ENCODE peak calls at places on chromosomes 7 and 10, in ten cellular contexts. D is GM12878, F is lower leg skin, H is esophagus squamous epithelium, T is stomach, J is IMR-90, M is spleen, G is ovary, B is uterus, O is H1. W is an unnamed sample.

GRCh38 chr7:92631830-92632487 is 41.8 kb upstream of the FAM133B start:
- DNase-seq in D (no peak), F (no peak), H (no peak), T (no peak), J (no peak), M (no peak), G (no peak), B (no peak), O (no peak), W (no peak)

GRCh38 chr7:128427289-128427891 is 17.6 kb upstream of the IMPDH1 start:
- DNase-seq in D (no peak), F (no peak), H (no peak), T (peak), J (peak), M (no peak), G (no peak), B (no peak), O (no peak), W (no peak)

GRCh38 chr7:79714081-79714480 is 260.6 kb upstream of the MAGI2 start:
- DNase-seq in D (no peak), F (no peak), H (no peak), T (no peak), J (no peak), M (no peak), G (no peak), B (no peak), O (no peak), W (no peak)

GRCh38 chr7:22814261-22815208 is 8.1 kb downstream of the TOMM7 start:
- DNase-seq in D (no peak), F (no peak), H (no peak), T (no peak), J (peak), M (no peak), G (no peak), B (no peak), O (no peak), W (no peak)

GRCh38 chr7:134477954-134478353 is 19.1 kb upstream of the AKR1B1 start:
- DNase-seq in D (no peak), F (no peak), H (no peak), T (no peak), J (peak), M (no peak), G (no peak), B (no peak), O (no peak), W (no peak)

GRCh38 chr10:1560535-1561192 is 176.7 kb downstream of the ADARB2 start:
- DNase-seq in D (no peak), F (no peak), H (no peak), T (no peak), J (no peak), M (peak), G (no peak), B (no peak), O (no peak), W (no peak)

GRCh38 chr10:77111611-77112550 is 525.7 kb downstream of the KCNMA1 start:
- DNase-seq in D (peak), F (no peak), H (no peak), T (no peak), J (peak), M (no peak), G (no peak), B (no peak), O (peak), W (no peak)

GRCh38 chr7:122092964-122093797 is 50.9 kb downstream of the AASS start:
- DNase-seq in D (peak), F (peak), H (peak), T (peak), J (peak), M (no peak), G (peak), B (peak), O (peak), W (no peak)

GRCh38 chr7:150879345-150879744 is 27.0 kb downstream of the AOC1 start:
- DNase-seq in D (no peak), F (no peak), H (no peak), T (no peak), J (no peak), M (peak), G (no peak), B (no peak), O (no peak), W (no peak)

GRCh38 chr10:21495002-21495685 is 30.3 kb downstream of the SKIDA1 start:
- DNase-seq in D (no peak), F (no peak), H (no peak), T (no peak), J (peak), M (peak), G (peak), B (no peak), O (no peak), W (no peak)

GRCh38 chr7:144384071-144384470 is 19.4 kb downstream of the NOBOX start:
- DNase-seq in D (peak), F (no peak), H (no peak), T (no peak), J (no peak), M (no peak), G (no peak), B (no peak), O (peak), W (no peak)

GRCh38 chr10:13592306-13592705 is 5.5 kb downstream of the PRPF18 start:
- DNase-seq in D (no peak), F (no peak), H (no peak), T (no peak), J (no peak), M (no peak), G (no peak), B (no peak), O (no peak), W (no peak)

GRCh38 chr10:19169684-19170083 is 121.1 kb downstream of the MALRD1 start:
- DNase-seq in D (no peak), F (no peak), H (no peak), T (no peak), J (peak), M (no peak), G (no peak), B (no peak), O (no peak), W (no peak)

GRCh38 chr7:79455173-79455790 is 1.8 kb upstream of the MAGI2 start:
- DNase-seq in D (no peak), F (no peak), H (no peak), T (no peak), J (no peak), M (no peak), G (no peak), B (no peak), O (no peak), W (no peak)

GRCh38 chr10:93566435-93567276 is at the start of gene FFAR4:
- DNase-seq in D (no peak), F (no peak), H (no peak), T (peak), J (no peak), M (no peak), G (no peak), B (no peak), O (peak), W (peak)

GRCh38 chr7:127873151-127873550 is 158.1 kb downstream of the LRRC4 start:
- DNase-seq in D (no peak), F (no peak), H (no peak), T (no peak), J (no peak), M (no peak), G (no peak), B (no peak), O (no peak), W (no peak)

GRCh38 chr10:88473989-88474883 is 108.9 kb downstream of the RNLS start:
- DNase-seq in D (no peak), F (peak), H (no peak), T (peak), J (no peak), M (no peak), G (no peak), B (peak), O (no peak), W (peak)

GRCh38 chr7:36792421-36792820 is 68.1 kb upstream of the AOAH start:
- DNase-seq in D (no peak), F (no peak), H (no peak), T (no peak), J (no peak), M (no peak), G (no peak), B (no peak), O (no peak), W (no peak)

GRCh38 chr10:28939352-28940157 is 262.2 kb downstream of the BAMBI start:
- DNase-seq in D (no peak), F (peak), H (no peak), T (peak), J (peak), M (no peak), G (peak), B (peak), O (peak), W (peak)

GRCh38 chr10:120457431-120458172 is 575 bp downstream of the PLPP4 start:
- DNase-seq in D (no peak), F (no peak), H (no peak), T (no peak), J (no peak), M (no peak), G (no peak), B (no peak), O (no peak), W (no peak)
- TF ChIP-seq POLR2A in D (no peak), F (no peak), H (no peak), T (no peak), J (no peak), M (no peak), G (no peak), B (no peak), O (no peak), W (no peak)

DNA sequence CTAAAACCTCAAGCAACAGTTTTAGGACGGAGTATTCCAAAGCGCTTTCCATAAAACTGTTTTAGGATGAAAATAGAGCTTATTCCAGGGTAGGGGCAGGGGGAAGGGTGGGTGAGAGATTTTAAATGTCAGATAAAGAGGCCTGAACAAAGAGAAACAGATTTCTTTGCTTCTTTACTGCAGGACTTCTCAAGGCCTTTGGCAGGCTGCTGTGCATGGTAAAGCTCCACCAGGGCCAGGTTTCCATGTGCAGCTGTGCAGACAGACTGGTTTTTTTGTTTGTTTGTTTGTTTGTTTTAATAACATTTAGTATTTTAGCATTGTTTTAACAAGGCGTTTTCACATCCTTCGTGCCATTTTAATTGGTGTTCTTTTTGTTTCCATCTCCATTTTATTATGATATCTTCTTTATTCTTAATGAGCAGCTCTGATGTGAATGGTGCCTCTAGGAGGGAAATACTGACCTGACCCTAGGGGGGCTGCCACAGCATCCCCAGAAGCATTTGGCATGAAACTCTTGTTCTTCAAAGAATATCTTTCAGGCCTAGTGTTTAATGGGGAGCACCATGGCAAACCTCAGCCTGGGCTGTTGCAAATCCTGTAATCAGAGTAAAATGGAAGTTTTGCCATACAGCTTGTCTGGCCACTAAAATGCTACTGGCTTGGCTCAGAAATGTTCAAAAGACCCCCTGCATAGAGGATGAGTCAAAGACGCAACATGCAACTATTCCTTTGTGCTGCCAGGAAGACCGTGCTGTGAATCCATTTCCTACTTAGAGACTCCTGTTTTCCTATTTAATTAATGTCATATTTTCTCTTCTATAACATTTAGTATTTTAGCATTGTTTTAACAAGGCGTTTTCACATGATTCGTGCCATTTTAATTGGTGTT is 26.5 kb downstream of the HECW1 start:
- DNase-seq in D (no peak), F (no peak), H (no peak), T (no peak), J (peak), M (no peak), G (no peak), B (no peak), O (no peak), W (no peak)
- TF ChIP-seq CTCF in D (no peak), F (no peak), H (no peak), T (no peak), J (no peak), M (no peak), G (no peak), B (no peak), O (no peak), W (no peak)

GRCh38 chr7:33128990-33129805 is at the start of gene BBS9:
- DNase-seq in D (peak), F (peak), H (peak), T (peak), J (peak), M (peak), G (peak), B (peak), O (peak), W (peak)
- TF ChIP-seq POLR2A in D (peak), F (no peak), H (no peak), T (no peak), J (no peak), M (no peak), G (peak), B (peak), O (no peak), W (peak)

DNA sequence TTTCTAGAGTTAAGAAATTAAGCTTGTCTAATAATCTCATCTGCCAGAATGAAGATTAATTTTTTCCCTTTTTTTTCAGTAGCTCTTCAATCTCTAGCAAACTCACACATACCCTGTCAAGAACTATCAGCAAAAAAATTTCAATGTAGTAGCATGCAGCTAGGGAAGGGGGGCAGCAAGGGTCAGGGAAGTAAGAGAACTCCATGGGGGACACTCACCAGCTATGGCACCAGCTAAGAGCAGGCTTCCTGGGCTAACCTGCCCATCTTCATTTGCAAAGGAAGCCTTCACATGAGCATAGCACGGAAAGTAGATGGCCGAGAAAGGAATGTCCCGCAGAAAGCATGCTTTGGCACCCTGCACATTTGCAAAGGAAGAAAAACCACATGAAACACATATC is 190.4 kb downstream of the SLC25A13 start:
- DNase-seq in D (no peak), F (no peak), H (no peak), T (no peak), J (no peak), M (no peak), G (no peak), B (no peak), O (no peak), W (no peak)
- TF ChIP-seq CTCF in D (no peak), F (no peak), H (no peak), T (no peak), J (no peak), M (no peak), G (no peak), B (no peak), O (peak), W (no peak)